ENCODE peak calls at places on chromosome X, in ten cellular contexts. J is stomach, C is ascending aorta, X is HepG2, E is psoas muscle, T is upper lobe of right lung, N is heart left ventricle, Q is tibial artery, M is aorta, S is astrocyte. V is an unnamed sample. For H3K4me1 and H3K36me3, the result is how much of the 10 kb centered on the place peaks cover.

GRCh38 chrX:133215747-133216146 is 2.4 kb downstream of the TFDP3 start:
- DNase-seq in J (no peak), C (no peak), X (peak), E (no peak), T (no peak), N (no peak), Q (no peak), M (no peak), S (no peak), V (peak)

GRCh38 chrX:148854351-148854750 is 353.9 kb downstream of the AFF2 start:
- DNase-seq in J (no peak), C (no peak), X (no peak), E (no peak), T (no peak), N (no peak), Q (no peak), M (no peak), S (peak), V (peak)

GRCh38 chrX:80511969-80512760 is 91.9 kb downstream of the TENT5D start:
- DNase-seq in J (no peak), C (no peak), X (no peak), E (no peak), T (no peak), N (no peak), Q (no peak), M (no peak), S (peak), V (no peak)

GRCh38 chrX:123138473-123138872 is 45.6 kb upstream of the GRIA3 start:
- DNase-seq in J (no peak), C (no peak), X (no peak), E (no peak), T (no peak), N (no peak), Q (no peak), M (no peak), S (peak), V (no peak)

GRCh38 chrX:154412468-154412867 is 1.1 kb downstream of the TAFAZZIN start:
- DNase-seq in J (no peak), C (peak), X (no peak), E (no peak), T (no peak), N (peak), Q (no peak), M (no peak), S (no peak), V (no peak)

GRCh38 chrX:153371256-153371655 is 29.9 kb downstream of the PNMA6E start:
- DNase-seq in J (no peak), C (no peak), X (no peak), E (no peak), T (no peak), N (no peak), Q (no peak), M (no peak), S (peak), V (no peak)

GRCh38 chrX:131725001-131725654 is 181.3 kb downstream of the OR13H1 start:
- DNase-seq in J (no peak), C (no peak), X (no peak), E (no peak), T (no peak), N (no peak), Q (no peak), M (no peak), S (no peak), V (no peak)

GRCh38 chrX:40460926-40461325 is 119.8 kb upstream of the ATP6AP2 start:
- DNase-seq in J (no peak), C (no peak), X (no peak), E (no peak), T (no peak), N (no peak), Q (no peak), M (no peak), S (peak), V (peak)

GRCh38 chrX:102155806-102156179 is at the start of gene BEX5:
- DNase-seq in J (peak), C (peak), X (no peak), E (peak), T (peak), N (peak), Q (peak), M (peak), S (no peak), V (no peak)

GRCh38 chrX:103878466-103879151 is 46.6 kb upstream of the RAB9B start:
- DNase-seq in J (no peak), C (no peak), X (peak), E (no peak), T (no peak), N (peak), Q (no peak), M (no peak), S (peak), V (peak)

GRCh38 chrX:143002206-143002605 is 23.5 kb upstream of the SPANXN4 start:
- DNase-seq in J (no peak), C (no peak), X (no peak), E (no peak), T (no peak), N (no peak), Q (no peak), M (no peak), S (no peak), V (no peak)

GRCh38 chrX:69287025-69287540 is 121.8 kb upstream of the PJA1 start:
- DNase-seq in J (no peak), C (no peak), X (no peak), E (no peak), T (no peak), N (no peak), Q (no peak), M (no peak), S (no peak), V (no peak)

GRCh38 chrX:111254896-111255693 is 15.2 kb downstream of the CAPN6 start:
- DNase-seq in J (no peak), C (no peak), X (no peak), E (no peak), T (no peak), N (no peak), Q (no peak), M (no peak), S (peak), V (peak)

GRCh38 chrX:11272863-11273262 is 20.4 kb upstream of the AMELX start:
- DNase-seq in J (no peak), C (no peak), X (no peak), E (no peak), T (no peak), N (no peak), Q (no peak), M (no peak), S (no peak), V (no peak)

GRCh38 chrX:79708581-79708980 is 306.0 kb upstream of the TBX22 start:
- DNase-seq in J (no peak), C (no peak), X (no peak), E (no peak), T (no peak), N (no peak), Q (no peak), M (no peak), S (no peak), V (no peak)

GRCh38 chrX:96689951-96690350 is 5.3 kb downstream of the DIAPH2 start:
- DNase-seq in J (no peak), C (no peak), X (no peak), E (no peak), T (no peak), N (no peak), Q (no peak), M (no peak), S (no peak), V (no peak)

GRCh38 chrX:74636749-74637314 is 22.4 kb upstream of the RLIM start:
- DNase-seq in J (no peak), C (no peak), X (no peak), E (no peak), T (no peak), N (no peak), Q (no peak), M (no peak), S (no peak), V (no peak)

GRCh38 chrX:71292669-71293379 is 8.7 kb upstream of the ITGB1BP2 start:
- DNase-seq in J (no peak), C (no peak), X (no peak), E (no peak), T (no peak), N (no peak), Q (no peak), M (no peak), S (peak), V (no peak)

GRCh38 chrX:26778320-26778888 is 562.4 kb downstream of the MAGEB5 start:
- DNase-seq in J (no peak), C (no peak), X (no peak), E (no peak), T (no peak), N (no peak), Q (no peak), M (no peak), S (no peak), V (peak)

GRCh38 chrX:155242300-155242699 is 22.0 kb downstream of the RAB39B start:
- DNase-seq in J (no peak), C (no peak), X (no peak), E (no peak), T (no peak), N (no peak), Q (no peak), M (no peak), S (no peak), V (no peak)

GRCh38 chrX:153635788-153636668 is 11.0 kb upstream of the DUSP9 start:
- DNase-seq in J (no peak), C (peak), X (peak), E (no peak), T (peak), N (no peak), Q (no peak), M (peak), S (no peak), V (no peak)

GRCh38 chrX:103792916-103793540 is 16.4 kb downstream of the PLP1 start:
- DNase-seq in J (no peak), C (no peak), X (no peak), E (no peak), T (no peak), N (no peak), Q (no peak), M (no peak), S (peak), V (no peak)

DNA sequence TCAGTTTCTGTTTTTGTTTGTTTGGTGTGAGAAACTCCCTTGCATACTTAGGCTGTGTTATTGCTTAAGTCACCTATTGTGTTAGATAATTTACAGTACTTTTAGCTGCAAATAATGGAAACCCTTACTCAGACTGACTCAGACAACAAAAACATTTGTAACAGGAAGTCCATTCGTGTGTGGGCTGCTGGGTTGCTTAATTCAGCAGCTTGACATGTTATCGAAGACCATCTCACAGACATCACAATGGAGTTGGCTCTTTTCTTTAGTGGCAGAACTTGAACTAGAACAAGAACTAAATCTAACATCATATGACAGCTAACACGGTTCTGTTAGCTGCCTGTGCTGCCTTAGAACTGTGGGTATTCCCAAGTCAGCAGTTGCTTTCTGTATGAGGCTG is 9.9 kb upstream of the GABRE start:
- DNase-seq in J (no peak), C (no peak), X (peak), E (peak), T (no peak), N (no peak), Q (peak), M (no peak), S (peak), V (no peak)
- H3K4me1 ChIP-seq in J (under half), C (under half), X (half or more), E (under half), T (under half), N (under half), Q (under half), M (under half), S (half or more), V (under half)

GRCh38 chrX:7065473-7065872 is 82.0 kb upstream of the STS start:
- DNase-seq in J (no peak), C (no peak), X (no peak), E (no peak), T (no peak), N (no peak), Q (no peak), M (no peak), S (no peak), V (no peak)

GRCh38 chrX:7061429-7061828 is 86.1 kb upstream of the STS start:
- DNase-seq in J (no peak), C (no peak), X (no peak), E (no peak), T (no peak), N (no peak), Q (no peak), M (no peak), S (no peak), V (no peak)

GRCh38 chrX:7062276-7062675 is 85.2 kb upstream of the STS start:
- DNase-seq in J (no peak), C (no peak), X (no peak), E (no peak), T (no peak), N (no peak), Q (no peak), M (no peak), S (peak), V (no peak)

GRCh38 chrX:7060444-7060843 is 87.1 kb upstream of the STS start:
- DNase-seq in J (no peak), C (no peak), X (no peak), E (no peak), T (no peak), N (no peak), Q (no peak), M (no peak), S (no peak), V (no peak)

GRCh38 chrX:7062912-7063311 is 84.6 kb upstream of the STS start:
- DNase-seq in J (no peak), C (no peak), X (no peak), E (no peak), T (no peak), N (no peak), Q (no peak), M (no peak), S (no peak), V (no peak)
- H3K36me3 ChIP-seq in J (under half), C (under half), X (under half), E (under half), T (under half), N (under half), Q (under half), M (under half), S (under half), V (under half)

GRCh38 chrX:1521459-1521956 is 15.5 kb downstream of the P2RY8 start:
- DNase-seq in J (no peak), C (peak), X (peak), E (no peak), T (peak), N (no peak), Q (no peak), M (no peak), S (no peak), V (no peak)
- H3K4me3 ChIP-seq in J (no peak), C (no peak), X (no peak), E (no peak), T (peak), N (no peak), Q (no peak), M (no peak), S (no peak), V (no peak)

GRCh38 chrX:107744868-107745267 is 30.7 kb downstream of the TSC22D3 start:
- DNase-seq in J (no peak), C (no peak), X (no peak), E (no peak), T (no peak), N (no peak), Q (no peak), M (peak), S (no peak), V (no peak)

GRCh38 chrX:107742754-107743191 is 32.8 kb downstream of the TSC22D3 start:
- DNase-seq in J (peak), C (no peak), X (no peak), E (peak), T (no peak), N (no peak), Q (no peak), M (peak), S (no peak), V (peak)

GRCh38 chrX:107741318-107741813 is 34.2 kb downstream of the TSC22D3 start:
- DNase-seq in J (no peak), C (no peak), X (no peak), E (no peak), T (no peak), N (no peak), Q (no peak), M (no peak), S (no peak), V (no peak)

GRCh38 chrX:107747596-107748161 is 27.9 kb downstream of the TSC22D3 start:
- DNase-seq in J (no peak), C (no peak), X (no peak), E (no peak), T (no peak), N (peak), Q (peak), M (peak), S (peak), V (peak)

GRCh38 chrX:107743995-107744394 is 31.6 kb downstream of the TSC22D3 start:
- DNase-seq in J (no peak), C (no peak), X (no peak), E (no peak), T (no peak), N (no peak), Q (no peak), M (no peak), S (no peak), V (no peak)
- H3K4me1 ChIP-seq in J (half or more), C (under half), X (under half), E (half or more), T (under half), N (under half), Q (half or more), M (under half), S (under half), V (under half)

GRCh38 chrX:51852621-51853020 is 40.8 kb upstream of the MAGED1 start:
- DNase-seq in J (no peak), C (no peak), X (no peak), E (no peak), T (no peak), N (no peak), Q (no peak), M (no peak), S (no peak), V (no peak)

GRCh38 chrX:51853251-51853650 is 40.2 kb upstream of the MAGED1 start:
- DNase-seq in J (no peak), C (no peak), X (no peak), E (no peak), T (no peak), N (no peak), Q (no peak), M (no peak), S (no peak), V (no peak)

GRCh38 chrX:51855698-51856097 is 37.7 kb upstream of the MAGED1 start:
- DNase-seq in J (no peak), C (no peak), X (no peak), E (no peak), T (no peak), N (no peak), Q (no peak), M (no peak), S (no peak), V (no peak)

GRCh38 chrX:51852096-51852495 is 41.3 kb upstream of the MAGED1 start:
- DNase-seq in J (no peak), C (no peak), X (no peak), E (no peak), T (no peak), N (no peak), Q (no peak), M (no peak), S (no peak), V (no peak)

GRCh38 chrX:51851507-51852085 is 41.8 kb upstream of the MAGED1 start:
- DNase-seq in J (no peak), C (no peak), X (peak), E (no peak), T (no peak), N (no peak), Q (no peak), M (no peak), S (no peak), V (no peak)
- H3K36me3 ChIP-seq in J (under half), C (under half), X (under half), E (under half), T (under half), N (under half), Q (under half), M (under half), S (under half), V (under half)